ENCODE peak calls at places on chromosomes 4 and X, in seven cellular contexts. S is vagina, M is breast epithelium, W is transverse colon, P is HCT116, L is endothelial cell of umbilical vein, F is K562. Z is an unnamed sample.

GRCh38 chr4:56640907-56641493 is 40.1 kb downstream of the HOPX start:
- DNase-seq in L (no peak), P (peak; percentile 8), M (no peak), W (no peak), F (no peak), S (peak; percentile 6), Z (no peak)

GRCh38 chr4:3041192-3042142 is 32.9 kb downstream of the HTT-AS start:
- DNase-seq in P (no peak), M (no peak), S (no peak), L (peak; percentile 44), W (peak; percentile 58), F (no peak), Z (peak; percentile 35)

GRCh38 chrX:43644124-43644701 is 11.9 kb upstream of the MAOA start:
- DNase-seq in P (no peak), F (no peak), L (no peak), M (no peak), S (no peak), W (no peak), Z (no peak)

GRCh38 chr4:164204434-164204833 is 549.5 kb upstream of the SMIM31 start:
- DNase-seq in L (peak; percentile 36), P (peak; percentile 16), S (no peak), W (no peak), M (no peak), F (no peak), Z (no peak)

GRCh38 chr4:48275247-48275646 is 5.6 kb upstream of the TEC start:
- DNase-seq in W (no peak), M (no peak), L (no peak), S (no peak), F (peak; percentile 53), P (peak; percentile 38), Z (no peak)

GRCh38 chrX:153423652-153424051 is 12.4 kb downstream of the ZFP92 start:
- DNase-seq in F (no peak), L (no peak), W (no peak), M (no peak), S (no peak), P (no peak), Z (no peak)

GRCh38 chrX:106323357-106323756 is 155.3 kb downstream of the PWWP3B start:
- DNase-seq in S (no peak), W (no peak), M (no peak), L (no peak), P (no peak), F (no peak), Z (no peak)

GRCh38 chr4:112213091-112213490 is 18.5 kb upstream of the AP1AR start:
- DNase-seq in F (no peak), P (no peak), W (peak; percentile 54), S (no peak), L (no peak), M (no peak), Z (no peak)

GRCh38 chr4:6659897-6660296 is 19.4 kb downstream of the MRFAP1 start:
- DNase-seq in M (no peak), S (no peak), F (no peak), L (no peak), W (no peak), P (no peak), Z (no peak)

GRCh38 chr4:6241062-6241845 is 28.4 kb upstream of the WFS1 start:
- DNase-seq in F (no peak), P (no peak), S (no peak), W (no peak), M (no peak), L (no peak), Z (no peak)

GRCh38 chrX:34467437-34467836 is 189.6 kb downstream of the TMEM47 start:
- DNase-seq in F (no peak), S (no peak), M (no peak), L (peak; percentile 13), P (no peak), W (no peak), Z (no peak)

GRCh38 chrX:105260291-105261043 is 40.0 kb upstream of the TEX13A start:
- DNase-seq in F (no peak), L (no peak), S (no peak), M (no peak), W (no peak), P (no peak), Z (no peak)

GRCh38 chrX:18579495-18579894 is 92.4 kb downstream of the RS1 start:
- DNase-seq in F (no peak), P (no peak), L (no peak), M (no peak), S (no peak), W (no peak), Z (no peak)

GRCh38 chr4:119652978-119653377 is 24.4 kb upstream of the PDE5A start:
- DNase-seq in F (no peak), S (no peak), P (no peak), W (no peak), M (no peak), L (no peak), Z (no peak)

GRCh38 chr4:102344520-102344954 is 745 bp downstream of the SLC39A8 start:
- DNase-seq in F (peak; percentile 71), M (peak; percentile 53), S (no peak), L (peak; percentile 63), W (peak; percentile 71), P (peak; percentile 10), Z (peak; percentile 58)
- TF ChIP-seq POLR2AphosphoS5 in F (no peak), M (no peak), S (no peak), L (no peak), W (no peak), P (peak; percentile 47), Z (peak; percentile 10)

DNA sequence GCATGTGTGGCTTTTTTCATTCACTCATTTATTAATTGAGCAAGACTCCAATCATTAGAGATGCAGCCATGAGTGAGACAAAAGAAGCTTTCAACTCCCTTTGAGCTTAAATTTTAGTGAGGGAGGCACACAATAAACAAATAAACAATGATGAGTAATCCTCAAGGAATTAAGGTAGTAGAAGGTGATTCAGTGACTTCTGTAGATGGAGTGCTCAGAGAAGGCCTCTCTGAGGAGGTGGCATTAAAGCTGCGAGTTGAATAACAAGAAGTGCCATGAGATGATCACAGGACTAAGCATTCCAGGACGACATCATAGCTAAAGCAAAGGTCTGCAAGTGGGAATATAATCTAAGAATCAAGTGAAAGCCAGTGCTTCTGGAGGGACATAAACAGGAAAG is 77.6 kb downstream of the NWD2 start:
- DNase-seq in P (no peak), F (no peak), W (no peak), S (no peak), L (no peak), M (no peak), Z (no peak)
- H3K36me3 ChIP-seq in P (no peaks in the 10 kb centered on the region), F (no peaks in the 10 kb centered on the region), W (no peaks in the 10 kb centered on the region), S (no peaks in the 10 kb centered on the region), L (no peaks in the 10 kb centered on the region), M (no peaks in the 10 kb centered on the region), Z (no peaks in the 10 kb centered on the region)

DNA sequence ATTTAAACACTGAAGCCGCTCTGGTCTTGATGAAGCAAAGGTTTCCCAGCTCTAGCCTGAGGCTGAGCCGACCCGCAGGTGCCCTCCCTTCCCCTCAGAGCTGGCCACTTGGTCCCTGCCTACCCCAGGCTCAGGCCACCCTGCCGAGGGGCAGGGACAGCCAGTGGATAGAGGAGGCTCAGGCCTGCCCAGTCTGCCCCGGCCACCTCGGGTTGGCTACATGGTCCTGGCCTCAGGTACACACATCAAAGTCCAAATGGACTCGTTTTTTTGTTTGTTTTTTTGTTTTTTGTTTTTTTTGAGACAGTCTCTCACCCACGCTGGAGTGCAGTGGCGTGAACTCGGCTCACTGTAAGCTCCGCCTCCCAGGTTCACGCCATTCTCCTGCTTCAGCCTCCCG is 23.8 kb downstream of the TACC3 start:
- DNase-seq in F (no peak), S (no peak), W (no peak), L (no peak), P (no peak), M (no peak), Z (no peak)
- TF ChIP-seq POLR2A in F (peak; percentile 41), S (no peak), W (no peak), L (no peak), P (no peak), M (no peak), Z (no peak)

GRCh38 chrX:16586371-16587112 is 63.4 kb upstream of the S100G start:
- DNase-seq in F (no peak), S (peak; percentile 3), P (no peak), W (no peak), M (no peak), L (no peak), Z (no peak)
- TF ChIP-seq POLR2AphosphoS5 in F (no peak), S (no peak), P (no peak), W (no peak), M (no peak), L (no peak), Z (no peak)

GRCh38 chr4:68865760-68866159 is 50.0 kb downstream of the UGT2B10 start:
- DNase-seq in P (no peak), W (no peak), S (no peak), M (no peak), L (no peak), F (no peak), Z (no peak)
- H3K36me3 ChIP-seq in P (no peaks in the 10 kb centered on the region), W (no peaks in the 10 kb centered on the region), S (no peaks in the 10 kb centered on the region), M (no peaks in the 10 kb centered on the region), L (no peaks in the 10 kb centered on the region), F (no peaks in the 10 kb centered on the region), Z (no peaks in the 10 kb centered on the region)

GRCh38 chrX:38305971-38306370 is 21.3 kb downstream of the RPGR start:
- DNase-seq in L (peak; percentile 90), P (no peak), W (no peak), M (no peak), F (no peak), S (no peak), Z (no peak)
- TF ChIP-seq POLR2A in L (no peak), P (no peak), W (no peak), M (no peak), F (no peak), S (no peak), Z (no peak)